ENCODE peak calls at places on chromosomes 3 and 15, in four cellular contexts. D, X, Z and I are unnamed samples.

GRCh38 chr3:132966374-132966773 is 71.8 kb upstream of the TMEM108 start:
- DNase-seq in D (no peak), Z (no peak), X (no peak), I (no peak)

GRCh38 chr3:99023590-99024192 is 122.2 kb upstream of the DCBLD2 start:
- DNase-seq in Z (peak), X (no peak), D (no peak), I (peak)

GRCh38 chr3:81947359-81947758 is 185.9 kb upstream of the GBE1 start:
- DNase-seq in X (no peak), D (no peak), Z (no peak), I (no peak)

GRCh38 chr3:125401402-125401801 is 26.3 kb upstream of the ZNF148 start:
- DNase-seq in D (no peak), Z (no peak), X (no peak), I (no peak)

GRCh38 chr15:64426845-64427465 is 33.4 kb upstream of the ZNF609 start:
- DNase-seq in D (no peak), X (no peak), Z (no peak), I (peak)

GRCh38 chr15:49196856-49197255 is 26.8 kb downstream of the GALK2 start:
- DNase-seq in X (no peak), Z (no peak), D (no peak), I (no peak)

GRCh38 chr3:52349611-52350395 is 33.7 kb downstream of the DNAH1 start:
- DNase-seq in X (no peak), Z (no peak), D (no peak), I (no peak)

GRCh38 chr15:90028376-90028775 is 27.3 kb downstream of the ZNF710 start:
- DNase-seq in Z (no peak), D (no peak), X (no peak), I (no peak)

GRCh38 chr3:60890226-60890625 is 361.0 kb downstream of the FHIT start:
- DNase-seq in X (no peak), D (no peak), Z (no peak), I (no peak)

GRCh38 chr3:9109570-9109914 is 139.9 kb downstream of the SRGAP3 start:
- DNase-seq in D (no peak), X (no peak), Z (no peak), I (no peak)
- H3K4me3 ChIP-seq in D (no peak), X (no peak), Z (no peak), I (no peak)

DNA sequence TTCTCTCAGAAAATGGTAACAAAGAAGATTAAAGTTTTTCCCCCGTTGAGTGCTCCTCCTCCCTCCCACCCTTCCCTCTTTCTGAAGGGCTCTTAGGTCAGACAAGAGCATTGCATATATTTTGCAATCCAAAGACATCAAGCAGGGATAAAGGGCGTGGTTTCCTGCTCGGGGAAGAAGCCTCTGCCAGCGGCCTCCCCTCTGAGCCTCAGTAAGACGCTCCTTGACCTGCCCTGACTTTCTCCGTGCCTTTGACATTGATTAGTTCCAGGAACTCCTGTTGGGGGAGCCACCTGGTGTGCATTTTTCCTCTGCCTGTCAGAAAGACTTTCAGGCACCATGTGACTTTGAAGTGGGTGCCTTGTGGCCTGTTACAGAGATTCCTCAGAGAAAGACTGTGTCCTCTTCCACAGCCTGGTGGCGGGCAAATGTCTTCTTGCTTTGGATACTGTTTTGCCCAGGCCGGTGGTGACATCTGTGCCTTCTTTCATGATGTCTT is 87.2 kb upstream of the TBL1XR1 start:
- DNase-seq in Z (peak), D (no peak), X (no peak), I (no peak)
- TF ChIP-seq CTCF in Z (peak), D (no peak), X (no peak), I (no peak)

DNA sequence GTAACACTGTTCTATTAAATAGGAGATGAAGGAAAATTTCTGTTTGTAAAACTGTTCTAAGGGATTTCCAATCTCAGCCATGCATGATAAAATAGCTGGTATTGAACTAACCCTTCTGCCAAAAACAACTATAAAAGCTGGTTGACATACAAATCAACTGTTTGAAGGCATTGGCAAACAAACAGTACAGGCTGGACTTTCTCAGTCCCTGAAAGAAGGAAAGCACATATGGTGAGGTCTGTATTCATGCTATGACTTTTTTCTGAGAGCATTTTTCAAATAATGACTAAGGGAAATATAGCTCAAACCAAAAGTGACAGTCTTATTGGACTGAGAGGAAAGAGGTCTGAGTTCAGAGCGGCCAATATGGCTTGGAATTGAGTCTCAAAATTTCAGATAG is 117.0 kb upstream of the CCDC54 start:
- DNase-seq in D (no peak), Z (no peak), X (no peak), I (no peak)
- H3K4me3 ChIP-seq in D (no peak), Z (no peak), X (no peak), I (no peak)

DNA sequence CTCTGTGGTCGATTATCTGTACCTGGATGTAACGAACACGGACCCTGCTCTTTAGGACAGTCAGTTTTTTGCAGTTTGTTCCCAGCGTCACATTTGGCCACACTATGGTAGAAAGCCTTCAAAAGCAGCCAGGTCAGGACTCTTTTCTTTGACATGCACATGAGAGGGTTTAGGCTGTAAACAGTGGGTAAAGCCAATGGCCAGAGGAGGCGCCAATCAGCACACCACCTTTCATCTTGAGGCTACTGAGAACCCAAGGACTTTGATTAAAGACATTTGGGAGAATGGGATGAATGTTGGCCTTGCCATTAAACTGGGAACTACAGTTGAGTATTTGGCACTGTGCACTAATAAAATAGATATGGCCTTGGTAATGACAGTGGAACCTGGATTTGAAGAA is 225.9 kb downstream of the OXSM start:
- DNase-seq in Z (no peak), X (no peak), D (no peak), I (no peak)
- TF ChIP-seq CTCF in Z (no peak), X (no peak), D (no peak), I (no peak)

DNA sequence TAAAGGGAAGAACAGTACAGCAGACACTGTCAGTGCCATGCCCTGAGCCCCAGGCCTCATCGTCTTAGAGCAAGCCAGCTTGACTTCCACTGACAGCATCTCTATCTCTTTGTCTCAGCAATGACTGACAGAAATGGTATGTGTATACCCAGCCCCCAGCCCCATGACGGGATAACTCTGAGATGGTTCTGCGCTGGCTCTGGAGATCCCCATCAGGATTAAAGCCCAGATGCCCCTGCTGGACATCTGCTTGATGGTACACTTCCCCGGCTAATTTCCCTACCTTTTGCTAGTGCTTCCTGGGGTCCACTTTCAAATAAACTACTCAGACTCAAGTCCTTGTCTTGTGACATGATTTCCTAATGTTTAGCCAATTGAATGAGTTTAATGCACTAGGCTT is 7.6 kb downstream of the NMNAT3 start:
- DNase-seq in D (no peak), X (no peak), Z (no peak), I (no peak)
- H3K4me3 ChIP-seq in D (no peak), X (no peak), Z (no peak), I (no peak)

GRCh38 chr3:120417272-120417911 is 33.4 kb downstream of the FSTL1 start:
- DNase-seq in D (peak), X (peak), Z (peak), I (peak)
- TF ChIP-seq CTCF in D (peak), X (peak), Z (peak), I (peak)

GRCh38 chr3:50239649-50240048 is 3.6 kb downstream of the GNAI2 start:
- DNase-seq in X (no peak), Z (no peak), D (no peak), I (no peak)
- H3K4me3 ChIP-seq in X (no peak), Z (no peak), D (no peak), I (no peak)

GRCh38 chr3:169998668-169999131 is 32.1 kb downstream of the SEC62 start:
- DNase-seq in X (no peak), Z (no peak), D (no peak), I (peak)

GRCh38 chr3:169992156-169992555 is 25.5 kb downstream of the SEC62 start:
- DNase-seq in Z (no peak), D (no peak), X (no peak), I (no peak)

GRCh38 chr3:169999433-169999832 is 32.8 kb downstream of the SEC62 start:
- DNase-seq in D (no peak), X (no peak), Z (no peak), I (peak)

GRCh38 chr3:169992781-169993180 is 26.2 kb downstream of the SEC62 start:
- DNase-seq in X (no peak), Z (no peak), D (no peak), I (no peak)

GRCh38 chr3:169996063-169996462 is 29.5 kb downstream of the SEC62 start:
- DNase-seq in Z (no peak), X (no peak), D (no peak), I (no peak)
- TF ChIP-seq CTCF in Z (no peak), X (no peak), D (no peak), I (no peak)